ENCODE peak calls at places on chromosomes 6 and 20, in eight cellular contexts. One of them, this sample, is unnamed.

GRCh38 chr6:24829657-24830056 is 30.9 kb upstream of the ARMH2 start:
- DNase-seq in IMR-90: no peak
- DNase-seq in PC-3: peak
- DNase-seq in OCI-LY7: no peak
- DNase-seq in fibroblast of lung: no peak
- DNase-seq in hepatocyte: no peak
- DNase-seq in HepG2: no peak
- DNase-seq in mesendoderm: no peak
- DNase-seq in this sample: no peak

GRCh38 chr20:50308513-50309279 is 118.1 kb downstream of the CEBPB start:
- DNase-seq in IMR-90: peak
- DNase-seq in PC-3: peak
- DNase-seq in OCI-LY7: peak
- DNase-seq in fibroblast of lung: peak
- DNase-seq in hepatocyte: peak
- DNase-seq in HepG2: peak
- DNase-seq in mesendoderm: peak
- DNase-seq in this sample: peak

GRCh38 chr6:54264581-54265272 is 43.5 kb upstream of the TINAG start:
- DNase-seq in IMR-90: peak
- DNase-seq in PC-3: no peak
- DNase-seq in OCI-LY7: no peak
- DNase-seq in fibroblast of lung: peak
- DNase-seq in hepatocyte: no peak
- DNase-seq in HepG2: no peak
- DNase-seq in mesendoderm: no peak
- DNase-seq in this sample: no peak

GRCh38 chr6:3194535-3195376 is 32.7 kb downstream of the TUBB2B start:
- DNase-seq in IMR-90: peak
- DNase-seq in PC-3: no peak
- DNase-seq in OCI-LY7: no peak
- DNase-seq in fibroblast of lung: peak
- DNase-seq in hepatocyte: no peak
- DNase-seq in HepG2: no peak
- DNase-seq in mesendoderm: peak
- DNase-seq in this sample: no peak

GRCh38 chr20:11958852-11959251 is 41.2 kb downstream of the BTBD3 start:
- DNase-seq in IMR-90: no peak
- DNase-seq in PC-3: no peak
- DNase-seq in OCI-LY7: no peak
- DNase-seq in fibroblast of lung: no peak
- DNase-seq in hepatocyte: no peak
- DNase-seq in HepG2: no peak
- DNase-seq in mesendoderm: no peak
- DNase-seq in this sample: no peak

GRCh38 chr6:102582569-102582968 is 1189.1 kb downstream of the GRIK2 start:
- DNase-seq in IMR-90: no peak
- DNase-seq in PC-3: no peak
- DNase-seq in OCI-LY7: no peak
- DNase-seq in fibroblast of lung: no peak
- DNase-seq in hepatocyte: no peak
- DNase-seq in HepG2: no peak
- DNase-seq in mesendoderm: no peak
- DNase-seq in this sample: no peak

GRCh38 chr6:122394016-122394415 is 5.4 kb upstream of the HSF2 start:
- DNase-seq in IMR-90: no peak
- DNase-seq in PC-3: no peak
- DNase-seq in OCI-LY7: no peak
- DNase-seq in fibroblast of lung: no peak
- DNase-seq in hepatocyte: no peak
- DNase-seq in HepG2: no peak
- DNase-seq in mesendoderm: no peak
- DNase-seq in this sample: no peak

GRCh38 chr20:45058168-45058850 is 42.6 kb downstream of the KCNS1 start:
- DNase-seq in IMR-90: no peak
- DNase-seq in PC-3: no peak
- DNase-seq in OCI-LY7: no peak
- DNase-seq in fibroblast of lung: no peak
- DNase-seq in hepatocyte: no peak
- DNase-seq in HepG2: no peak
- DNase-seq in mesendoderm: no peak
- DNase-seq in this sample: no peak

GRCh38 chr20:8424010-8424409 is 291.9 kb downstream of the PLCB1 start:
- DNase-seq in IMR-90: peak
- DNase-seq in PC-3: no peak
- DNase-seq in OCI-LY7: no peak
- DNase-seq in fibroblast of lung: peak
- DNase-seq in hepatocyte: no peak
- DNase-seq in HepG2: no peak
- DNase-seq in mesendoderm: no peak
- DNase-seq in this sample: no peak

GRCh38 chr20:25247100-25247665 is 702 bp upstream of the PYGB start:
- DNase-seq in IMR-90: peak
- DNase-seq in PC-3: peak
- DNase-seq in OCI-LY7: peak
- DNase-seq in fibroblast of lung: peak
- DNase-seq in hepatocyte: peak
- DNase-seq in HepG2: peak
- DNase-seq in mesendoderm: peak
- DNase-seq in this sample: peak

GRCh38 chr6:137552809-137553208 is 58.6 kb upstream of the OLIG3 start:
- DNase-seq in IMR-90: no peak
- DNase-seq in PC-3: no peak
- DNase-seq in OCI-LY7: no peak
- DNase-seq in fibroblast of lung: no peak
- DNase-seq in hepatocyte: no peak
- DNase-seq in HepG2: peak
- DNase-seq in mesendoderm: no peak
- DNase-seq in this sample: no peak

GRCh38 chr6:160573943-160574342 is 90.1 kb downstream of the LPA start:
- DNase-seq in IMR-90: no peak
- DNase-seq in PC-3: no peak
- DNase-seq in OCI-LY7: no peak
- DNase-seq in fibroblast of lung: no peak
- DNase-seq in hepatocyte: no peak
- DNase-seq in HepG2: no peak
- DNase-seq in mesendoderm: no peak
- DNase-seq in this sample: no peak

GRCh38 chr20:33650111-33650752 is 11.9 kb upstream of the C20orf144 start:
- DNase-seq in IMR-90: no peak
- DNase-seq in PC-3: no peak
- DNase-seq in OCI-LY7: no peak
- DNase-seq in fibroblast of lung: no peak
- DNase-seq in hepatocyte: no peak
- DNase-seq in HepG2: no peak
- DNase-seq in mesendoderm: no peak
- DNase-seq in this sample: no peak

GRCh38 chr20:33650753-33651561 is 11.2 kb upstream of the C20orf144 start:
- DNase-seq in IMR-90: no peak
- DNase-seq in PC-3: peak
- DNase-seq in OCI-LY7: no peak
- DNase-seq in fibroblast of lung: no peak
- DNase-seq in hepatocyte: peak
- DNase-seq in HepG2: no peak
- DNase-seq in mesendoderm: no peak
- DNase-seq in this sample: no peak

GRCh38 chr20:33647603-33648395 is 14.3 kb upstream of the C20orf144 start:
- DNase-seq in IMR-90: peak
- DNase-seq in PC-3: peak
- DNase-seq in OCI-LY7: no peak
- DNase-seq in fibroblast of lung: peak
- DNase-seq in hepatocyte: no peak
- DNase-seq in HepG2: no peak
- DNase-seq in mesendoderm: no peak
- DNase-seq in this sample: peak

GRCh38 chr20:33648396-33649004 is 13.6 kb upstream of the C20orf144 start:
- DNase-seq in IMR-90: no peak
- DNase-seq in PC-3: peak
- DNase-seq in OCI-LY7: no peak
- DNase-seq in fibroblast of lung: no peak
- DNase-seq in hepatocyte: no peak
- DNase-seq in HepG2: no peak
- DNase-seq in mesendoderm: no peak
- DNase-seq in this sample: peak

GRCh38 chr20:33649201-33649631 is 12.9 kb upstream of the C20orf144 start:
- DNase-seq in IMR-90: no peak
- DNase-seq in PC-3: no peak
- DNase-seq in OCI-LY7: no peak
- DNase-seq in fibroblast of lung: peak
- DNase-seq in hepatocyte: no peak
- DNase-seq in HepG2: no peak
- DNase-seq in mesendoderm: no peak
- DNase-seq in this sample: no peak
- H3K4me3 ChIP-seq in IMR-90: no peak
- H3K4me3 ChIP-seq in PC-3: no peak
- H3K4me3 ChIP-seq in OCI-LY7: no peak
- H3K4me3 ChIP-seq in fibroblast of lung: no peak
- H3K4me3 ChIP-seq in hepatocyte: no peak
- H3K4me3 ChIP-seq in HepG2: no peak
- H3K4me3 ChIP-seq in mesendoderm: no peak
- H3K4me3 ChIP-seq in this sample: no peak

GRCh38 chr6:90676516-90676915 is 89.6 kb upstream of the MAP3K7 start:
- DNase-seq in IMR-90: no peak
- DNase-seq in PC-3: no peak
- DNase-seq in OCI-LY7: no peak
- DNase-seq in fibroblast of lung: no peak
- DNase-seq in hepatocyte: no peak
- DNase-seq in HepG2: no peak
- DNase-seq in mesendoderm: peak
- DNase-seq in this sample: no peak

GRCh38 chr6:90677440-90677839 is 90.6 kb upstream of the MAP3K7 start:
- DNase-seq in IMR-90: no peak
- DNase-seq in PC-3: no peak
- DNase-seq in OCI-LY7: no peak
- DNase-seq in fibroblast of lung: no peak
- DNase-seq in hepatocyte: no peak
- DNase-seq in HepG2: no peak
- DNase-seq in mesendoderm: peak
- DNase-seq in this sample: no peak

GRCh38 chr6:90681863-90682262 is 95.0 kb upstream of the MAP3K7 start:
- DNase-seq in IMR-90: no peak
- DNase-seq in PC-3: no peak
- DNase-seq in OCI-LY7: no peak
- DNase-seq in fibroblast of lung: no peak
- DNase-seq in hepatocyte: no peak
- DNase-seq in HepG2: no peak
- DNase-seq in mesendoderm: peak
- DNase-seq in this sample: no peak

DNA sequence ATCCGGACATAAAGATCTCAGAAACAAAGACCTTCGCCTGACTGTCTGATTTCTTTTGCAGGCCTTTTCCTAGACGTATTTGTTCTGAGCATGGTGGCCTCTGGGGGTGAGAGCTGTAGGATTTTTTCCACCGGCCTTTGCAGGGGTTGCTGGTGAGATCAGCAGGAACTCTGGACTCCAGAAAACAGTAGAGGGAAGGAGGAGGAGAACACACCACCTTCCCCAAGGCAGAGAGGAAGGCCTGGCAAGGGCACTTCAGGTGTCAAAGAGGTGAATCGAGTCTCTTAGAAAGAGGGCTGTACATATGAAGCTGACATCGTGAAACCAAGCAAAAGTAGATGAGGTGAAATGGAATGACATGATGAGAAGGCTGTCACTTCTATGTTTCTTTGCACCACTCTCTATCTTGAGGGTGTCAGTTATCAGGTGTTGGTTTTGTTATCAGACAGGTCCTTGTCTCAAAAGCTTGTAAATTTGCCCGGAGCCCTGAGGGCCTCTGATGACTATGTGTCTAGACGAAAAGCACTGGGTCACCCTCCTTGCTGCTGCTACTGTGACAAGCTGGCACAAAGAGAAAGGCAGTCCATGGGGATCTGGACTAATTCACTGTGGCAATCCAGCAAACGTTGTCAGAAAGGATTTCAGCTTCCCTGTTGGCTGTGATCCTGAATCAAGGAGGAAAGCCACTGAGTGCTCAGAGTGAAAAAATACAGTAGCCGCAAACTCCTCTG is 91.3 kb upstream of the MAP3K7 start:
- DNase-seq in IMR-90: no peak
- DNase-seq in PC-3: no peak
- DNase-seq in OCI-LY7: no peak
- DNase-seq in fibroblast of lung: no peak
- DNase-seq in hepatocyte: no peak
- DNase-seq in HepG2: no peak
- DNase-seq in mesendoderm: peak
- DNase-seq in this sample: no peak
- H3K27ac ChIP-seq in IMR-90: no peak
- H3K27ac ChIP-seq in PC-3: no peak
- H3K27ac ChIP-seq in OCI-LY7: no peak
- H3K27ac ChIP-seq in fibroblast of lung: no peak
- H3K27ac ChIP-seq in hepatocyte: no peak
- H3K27ac ChIP-seq in HepG2: no peak
- H3K27ac ChIP-seq in mesendoderm: peak
- H3K27ac ChIP-seq in this sample: no peak

GRCh38 chr6:87152528-87152950 is 2.8 kb upstream of the ZNF292 start:
- DNase-seq in IMR-90: peak
- DNase-seq in PC-3: no peak
- DNase-seq in OCI-LY7: no peak
- DNase-seq in fibroblast of lung: peak
- DNase-seq in hepatocyte: peak
- DNase-seq in HepG2: no peak
- DNase-seq in mesendoderm: no peak
- DNase-seq in this sample: no peak
- H3K4me2 ChIP-seq in IMR-90: peak
- H3K4me2 ChIP-seq in PC-3: no peak
- H3K4me2 ChIP-seq in OCI-LY7: peak
- H3K4me2 ChIP-seq in fibroblast of lung: peak
- H3K4me2 ChIP-seq in hepatocyte: peak
- H3K4me2 ChIP-seq in HepG2: no peak
- H3K4me2 ChIP-seq in mesendoderm: peak
- H3K4me2 ChIP-seq in this sample: peak

GRCh38 chr20:47737923-47738322 is 47.4 kb downstream of the SULF2 start:
- DNase-seq in IMR-90: no peak
- DNase-seq in PC-3: no peak
- DNase-seq in OCI-LY7: no peak
- DNase-seq in fibroblast of lung: no peak
- DNase-seq in hepatocyte: no peak
- DNase-seq in HepG2: no peak
- DNase-seq in mesendoderm: no peak
- DNase-seq in this sample: no peak

GRCh38 chr20:47741669-47742345 is 43.5 kb downstream of the SULF2 start:
- DNase-seq in IMR-90: no peak
- DNase-seq in PC-3: no peak
- DNase-seq in OCI-LY7: no peak
- DNase-seq in fibroblast of lung: no peak
- DNase-seq in hepatocyte: no peak
- DNase-seq in HepG2: peak
- DNase-seq in mesendoderm: no peak
- DNase-seq in this sample: no peak

GRCh38 chr20:47736570-47737152 is 48.6 kb downstream of the SULF2 start:
- DNase-seq in IMR-90: no peak
- DNase-seq in PC-3: no peak
- DNase-seq in OCI-LY7: no peak
- DNase-seq in fibroblast of lung: no peak
- DNase-seq in hepatocyte: no peak
- DNase-seq in HepG2: no peak
- DNase-seq in mesendoderm: no peak
- DNase-seq in this sample: no peak

GRCh38 chr20:47743671-47744070 is 41.6 kb downstream of the SULF2 start:
- DNase-seq in IMR-90: no peak
- DNase-seq in PC-3: no peak
- DNase-seq in OCI-LY7: no peak
- DNase-seq in fibroblast of lung: no peak
- DNase-seq in hepatocyte: no peak
- DNase-seq in HepG2: no peak
- DNase-seq in mesendoderm: no peak
- DNase-seq in this sample: no peak

GRCh38 chr20:47740225-47741184 is 44.8 kb downstream of the SULF2 start:
- DNase-seq in IMR-90: no peak
- DNase-seq in PC-3: no peak
- DNase-seq in OCI-LY7: no peak
- DNase-seq in fibroblast of lung: no peak
- DNase-seq in hepatocyte: no peak
- DNase-seq in HepG2: no peak
- DNase-seq in mesendoderm: peak
- DNase-seq in this sample: no peak
- H3K4me3 ChIP-seq in IMR-90: no peak
- H3K4me3 ChIP-seq in PC-3: no peak
- H3K4me3 ChIP-seq in OCI-LY7: no peak
- H3K4me3 ChIP-seq in fibroblast of lung: no peak
- H3K4me3 ChIP-seq in hepatocyte: no peak
- H3K4me3 ChIP-seq in HepG2: no peak
- H3K4me3 ChIP-seq in mesendoderm: no peak
- H3K4me3 ChIP-seq in this sample: no peak